ENCODE peak calls at places on chromosome 6, in ten cellular contexts. D, U, X, V, H, S, N, O, F and A are unnamed samples.
A peak's percentile ranks its signal among the peaks of the same experiment; 100 is the strongest.

GRCh38 chr6:168666751-168667427 is 225.9 kb downstream of the SMOC2 start:
- DNase-seq in D (no peak), U (no peak), X (no peak), V (no peak), H (no peak), S (no peak), N (peak; percentile 25), O (no peak), F (no peak), A (peak; percentile 87)

GRCh38 chr6:165834613-165835259 is 171.7 kb upstream of the PDE10A start:
- DNase-seq in D (peak; percentile 90), U (no peak), X (peak; percentile 98), V (peak; percentile 65), H (no peak), S (peak; percentile 66), N (peak; percentile 73), O (peak; percentile 44), F (peak; percentile 89), A (no peak)

GRCh38 chr6:119182875-119183274 is 104.4 kb upstream of the FAM184A start:
- DNase-seq in D (no peak), U (no peak), X (no peak), V (no peak), H (no peak), S (no peak), N (no peak), O (no peak), F (no peak), A (no peak)

GRCh38 chr6:155224618-155225017 is 39.2 kb upstream of the CLDN20 start:
- DNase-seq in D (no peak), U (no peak), X (no peak), V (no peak), H (no peak), S (no peak), N (no peak), O (no peak), F (no peak), A (no peak)

GRCh38 chr6:142008776-142009175 is 123.9 kb upstream of the GJE1 start:
- DNase-seq in D (no peak), U (no peak), X (no peak), V (no peak), H (no peak), S (no peak), N (no peak), O (no peak), F (no peak), A (no peak)

GRCh38 chr6:88376759-88377387 is 210.7 kb upstream of the CNR1 start:
- DNase-seq in D (no peak), U (no peak), X (no peak), V (no peak), H (no peak), S (no peak), N (no peak), O (no peak), F (no peak), A (peak; percentile 39)

GRCh38 chr6:43853066-43853650 is 83.1 kb downstream of the VEGFA start:
- DNase-seq in D (no peak), U (no peak), X (no peak), V (no peak), H (no peak), S (no peak), N (no peak), O (no peak), F (no peak), A (no peak)

GRCh38 chr6:4320860-4321259 is 185.5 kb upstream of the ECI2 start:
- DNase-seq in D (no peak), U (no peak), X (no peak), V (no peak), H (no peak), S (peak; percentile 44), N (no peak), O (no peak), F (no peak), A (peak; percentile 98)

GRCh38 chr6:135095716-135096115 is 41.1 kb upstream of the HBS1L start:
- DNase-seq in D (no peak), U (no peak), X (no peak), V (no peak), H (no peak), S (no peak), N (no peak), O (no peak), F (no peak), A (no peak)

GRCh38 chr6:135097172-135097571 is 42.5 kb upstream of the HBS1L start:
- DNase-seq in D (no peak), U (no peak), X (no peak), V (no peak), H (no peak), S (no peak), N (no peak), O (no peak), F (no peak), A (no peak)

GRCh38 chr6:135094403-135094821 is 39.8 kb upstream of the HBS1L start:
- DNase-seq in D (no peak), U (no peak), X (no peak), V (no peak), H (no peak), S (no peak), N (no peak), O (no peak), F (no peak), A (peak; percentile 14)

GRCh38 chr6:135093578-135093977 is 39.0 kb upstream of the HBS1L start:
- DNase-seq in D (no peak), U (no peak), X (no peak), V (no peak), H (no peak), S (no peak), N (no peak), O (no peak), F (no peak), A (no peak)

GRCh38 chr6:135096403-135097130 is 41.9 kb upstream of the HBS1L start:
- DNase-seq in D (no peak), U (no peak), X (no peak), V (no peak), H (no peak), S (no peak), N (no peak), O (no peak), F (no peak), A (no peak)
- H3K4me1 ChIP-seq in D (no peaks in the 10 kb centered on the region), U (no peaks in the 10 kb centered on the region), X (no peaks in the 10 kb centered on the region), V (no peaks in the 10 kb centered on the region), H (no peaks in the 10 kb centered on the region), S (no peaks in the 10 kb centered on the region), N (no peaks in the 10 kb centered on the region), O (no peaks in the 10 kb centered on the region), F (no peaks in the 10 kb centered on the region), A (no peaks in the 10 kb centered on the region)

DNA sequence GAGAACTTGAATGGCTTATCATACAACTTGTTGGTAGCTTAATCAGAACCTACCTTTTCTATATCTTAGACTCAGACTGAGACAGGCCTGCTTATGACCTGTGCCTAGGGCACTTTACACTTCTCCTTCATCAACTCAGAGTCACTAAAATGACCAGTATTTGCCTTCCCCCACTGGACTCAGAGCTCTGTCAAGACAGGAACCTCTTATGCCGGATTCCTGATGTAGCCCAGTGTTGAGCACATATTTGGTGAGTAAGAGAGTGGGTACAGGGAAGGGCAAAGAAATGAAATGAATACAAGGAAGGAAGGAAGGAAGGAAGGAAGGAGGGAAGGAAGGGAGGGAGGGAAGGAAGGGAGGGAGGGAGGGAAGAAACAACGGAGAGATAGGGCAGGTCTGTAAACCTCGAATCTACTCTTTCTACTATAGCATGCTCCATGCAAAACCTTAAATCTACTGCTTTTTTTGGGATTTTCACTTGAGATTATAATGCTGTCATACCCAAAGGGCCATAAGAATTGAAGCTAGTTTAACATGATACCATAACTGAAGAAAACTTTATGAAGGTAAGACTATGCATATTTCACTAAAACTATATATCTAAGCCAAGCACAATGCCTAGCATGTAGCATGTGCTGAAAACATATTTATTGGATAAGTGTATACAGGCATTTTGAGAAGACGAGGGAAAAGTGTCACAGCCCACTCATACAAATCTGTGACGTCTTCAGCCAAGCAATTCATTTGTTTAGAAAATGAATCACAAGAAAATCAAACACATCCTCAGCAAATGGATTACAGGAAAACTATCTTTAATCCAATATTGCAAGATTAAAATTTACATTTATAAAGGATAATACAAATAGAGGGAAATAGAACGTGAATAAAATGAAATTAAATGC is 89.9 kb downstream of the RFX6 start:
- DNase-seq in D (no peak), U (no peak), X (no peak), V (no peak), H (no peak), S (no peak), N (no peak), O (no peak), F (no peak), A (no peak)
- H3K27ac ChIP-seq in D (no peak overlapping the region), U (no peak overlapping the region), X (no peak overlapping the region), V (no peak overlapping the region), H (no peak overlapping the region), S (no peak overlapping the region), N (no peak overlapping the region), O (no peak overlapping the region), F (no peak overlapping the region), A (no peak overlapping the region)

GRCh38 chr6:6657085-6657819 is 68.7 kb downstream of the LY86 start:
- DNase-seq in D (no peak), U (no peak), X (no peak), V (no peak), H (no peak), S (peak; percentile 37), N (no peak), O (no peak), F (no peak), A (no peak)
- H3K4me1 ChIP-seq in D (peaks cover 8% of the 10 kb centered on the region), U (no peaks in the 10 kb centered on the region), X (no peaks in the 10 kb centered on the region), V (peaks cover 4% of the 10 kb centered on the region), H (peaks cover 19% of the 10 kb centered on the region), S (peaks cover 4% of the 10 kb centered on the region), N (no peaks in the 10 kb centered on the region), O (peaks cover 2% of the 10 kb centered on the region), F (no peaks in the 10 kb centered on the region), A (no peaks in the 10 kb centered on the region)

GRCh38 chr6:41964201-41964887 is 22.7 kb upstream of the CCND3 start:
- DNase-seq in D (no peak), U (no peak), X (no peak), V (peak; percentile 7), H (no peak), S (no peak), N (no peak), O (no peak), F (no peak), A (no peak)

GRCh38 chr6:41966214-41966920 is 24.8 kb upstream of the CCND3 start:
- DNase-seq in D (no peak), U (no peak), X (no peak), V (no peak), H (no peak), S (no peak), N (no peak), O (no peak), F (no peak), A (no peak)

GRCh38 chr6:41967312-41968287 is 26.0 kb upstream of the CCND3 start:
- DNase-seq in D (no peak), U (peak; percentile 38), X (no peak), V (peak; percentile 2), H (no peak), S (peak; percentile 42), N (no peak), O (no peak), F (no peak), A (peak; percentile 68)

GRCh38 chr6:41965429-41966213 is 24.0 kb upstream of the CCND3 start:
- DNase-seq in D (no peak), U (peak; percentile 99), X (no peak), V (peak; percentile 17), H (no peak), S (no peak), N (no peak), O (no peak), F (no peak), A (no peak)

DNA sequence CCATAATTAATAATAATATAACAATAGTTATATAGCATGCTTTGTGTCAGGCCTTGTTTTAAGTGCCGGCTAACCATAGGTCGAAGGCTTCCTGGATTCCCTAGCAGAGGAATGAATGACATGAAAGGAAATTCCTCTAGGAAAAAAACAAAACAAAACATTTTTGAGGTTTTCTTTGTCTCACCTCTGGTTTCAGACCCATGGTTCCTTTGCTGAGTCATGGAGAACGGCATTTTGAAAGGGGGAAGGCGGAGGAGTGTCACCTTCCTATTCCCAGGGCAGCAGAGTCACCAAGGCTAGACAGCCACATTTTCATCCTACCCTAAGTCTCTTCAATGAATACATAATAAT is 25.3 kb upstream of the CCND3 start:
- DNase-seq in D (no peak), U (peak; percentile 88), X (no peak), V (peak; percentile 13), H (no peak), S (no peak), N (no peak), O (no peak), F (no peak), A (peak; percentile 80)
- H3K27ac ChIP-seq in D (peak overlapping the region; percentile 49), U (peak overlapping the region; percentile 77), X (no peak overlapping the region), V (no peak overlapping the region), H (no peak overlapping the region), S (no peak overlapping the region), N (no peak overlapping the region), O (no peak overlapping the region), F (no peak overlapping the region), A (no peak overlapping the region)